ENCODE peak calls at places on chromosome 16, in nine cellular contexts. I is mesothelial cell of epicardium; D is HTR-8/SVneo; S is stimulated activated effector memory CD8-positive, alpha-beta T cell treated with anti-CD3 and anti-CD28 coated beads, Interleukin-12 subunit alpha, Interleukin-12 subunit beta, amount 100 ng/mL, for 72 hours; A is small intestine; Y is activated CD8-positive, alpha-beta memory T cell treated with anti-CD3 and anti-CD28 coated beads, Interleukin-2, amount 50 U/mL, for 48 hours; E is T-cell; M is endothelial cell; C is HT1080. L is an unnamed sample.

GRCh38 chr16:30692381-30693074 is 6.4 kb upstream of the SRCAP start:
- DNase-seq in I (no peak), D (no peak), S (no peak), A (no peak), Y (no peak), E (no peak), M (no peak), C (no peak), L (no peak)

GRCh38 chr16:69077251-69077650 is 28.2 kb upstream of the HAS3 start:
- DNase-seq in I (no peak), D (no peak), S (no peak), A (no peak), Y (no peak), E (no peak), M (no peak), C (peak; percentile 90), L (no peak)

GRCh38 chr16:27729516-27730304 is 179.8 kb downstream of the KATNIP start:
- DNase-seq in I (no peak), D (no peak), S (no peak), A (no peak), Y (no peak), E (no peak), M (no peak), C (no peak), L (no peak)

GRCh38 chr16:24540575-24541240 is 1.3 kb downstream of the RBBP6 start:
- DNase-seq in I (no peak), D (no peak), S (peak; percentile 63), A (peak; percentile 43), Y (no peak), E (no peak), M (no peak), C (peak; percentile 31), L (no peak)

GRCh38 chr16:70548936-70549335 is 25.3 kb downstream of the SF3B3 start:
- DNase-seq in I (no peak), D (no peak), S (no peak), A (no peak), Y (no peak), E (no peak), M (no peak), C (no peak), L (no peak)

GRCh38 chr16:89596061-89596689 is 17.3 kb upstream of the DPEP1 start:
- DNase-seq in I (no peak), D (no peak), S (no peak), A (no peak), Y (no peak), E (no peak), M (no peak), C (no peak), L (no peak)

GRCh38 chr16:66324785-66325184 is 41.7 kb upstream of the CDH5 start:
- DNase-seq in I (no peak), D (peak; percentile 29), S (no peak), A (no peak), Y (no peak), E (no peak), M (peak; percentile 70), C (peak; percentile 54), L (no peak)

GRCh38 chr16:53605356-53605755 is 98.3 kb downstream of the RPGRIP1L start:
- DNase-seq in I (no peak), D (no peak), S (no peak), A (no peak), Y (no peak), E (no peak), M (no peak), C (no peak), L (no peak)

GRCh38 chr16:85785927-85786326 is 13.4 kb downstream of the EMC8 start:
- DNase-seq in I (no peak), D (no peak), S (no peak), A (no peak), Y (no peak), E (no peak), M (no peak), C (no peak), L (no peak)

GRCh38 chr16:12089492-12090161 is 113.1 kb downstream of the SNX29 start:
- DNase-seq in I (no peak), D (peak; percentile 21), S (no peak), A (peak; percentile 84), Y (peak; percentile 73), E (peak; percentile 39), M (peak; percentile 27), C (peak; percentile 51), L (no peak)

GRCh38 chr16:66335704-66336329 is 30.7 kb upstream of the CDH5 start:
- DNase-seq in I (peak; percentile 57), D (peak; percentile 56), S (no peak), A (no peak), Y (no peak), E (no peak), M (no peak), C (peak; percentile 34), L (no peak)

GRCh38 chr16:56191807-56192643 is 736 bp downstream of the GNAO1 start:
- DNase-seq in I (no peak), D (no peak), S (no peak), A (no peak), Y (no peak), E (no peak), M (no peak), C (no peak), L (no peak)

GRCh38 chr16:86530251-86531192 is 20.2 kb downstream of the FOXF1 start:
- DNase-seq in I (no peak), D (no peak), S (no peak), A (no peak), Y (no peak), E (no peak), M (no peak), C (no peak), L (no peak)

GRCh38 chr16:50202926-50203624 is 50.0 kb downstream of the TENT4B start:
- DNase-seq in I (no peak), D (peak; percentile 75), S (no peak), A (peak; percentile 34), Y (no peak), E (no peak), M (no peak), C (peak; percentile 90), L (no peak)

GRCh38 chr16:85518398-85519049 is 94.6 kb upstream of the GSE1 start:
- DNase-seq in I (no peak), D (no peak), S (no peak), A (no peak), Y (no peak), E (no peak), M (no peak), C (no peak), L (peak; percentile 77)

GRCh38 chr16:81651758-81652718 is 127.1 kb upstream of the PLCG2 start:
- DNase-seq in I (no peak), D (no peak), S (no peak), A (no peak), Y (no peak), E (no peak), M (no peak), C (no peak), L (no peak)

GRCh38 chr16:87334611-87335305 is 17.6 kb upstream of the C16orf95 start:
- DNase-seq in I (no peak), D (no peak), S (no peak), A (no peak), Y (no peak), E (no peak), M (no peak), C (no peak), L (no peak)

GRCh38 chr16:4506450-4506849 is 30.3 kb downstream of the HMOX2 start:
- DNase-seq in I (peak; percentile 42), D (peak; percentile 72), S (peak; percentile 68), A (peak; percentile 85), Y (no peak), E (peak; percentile 51), M (peak; percentile 44), C (peak; percentile 52), L (no peak)

GRCh38 chr16:14113344-14113743 is 42.2 kb downstream of the MRTFB start:
- DNase-seq in I (no peak), D (no peak), S (no peak), A (no peak), Y (no peak), E (no peak), M (no peak), C (no peak), L (no peak)

GRCh38 chr16:63568184-63568583 is 1531.9 kb upstream of the CDH8 start:
- DNase-seq in I (no peak), D (no peak), S (no peak), A (no peak), Y (no peak), E (no peak), M (no peak), C (no peak), L (no peak)

GRCh38 chr16:23539984-23540816 is 16.9 kb downstream of the EARS2 start:
- DNase-seq in I (no peak), D (no peak), S (no peak), A (no peak), Y (no peak), E (no peak), M (no peak), C (no peak), L (no peak)

GRCh38 chr16:88464447-88465318 is 11.6 kb downstream of the ZFPM1 start:
- DNase-seq in I (peak; percentile 52), D (no peak), S (no peak), A (no peak), Y (no peak), E (no peak), M (no peak), C (no peak), L (no peak)

L was measured in T-helper 2 cell.